ENCODE peak calls at places on chromosomes 1 and 21, in five cellular contexts. B is NCI-H524, W is kidney, Q is smooth muscle cell of the brain vasculature, H is NCI-H345. A is an unnamed sample.

GRCh38 chr1:23132033-23132432 is 36.6 kb downstream of the LUZP1 start:
- DNase-seq in H (no peak), Q (no peak), B (no peak), W (no peak), A (no peak)

GRCh38 chr1:107648071-107648470 is 316.9 kb downstream of the VAV3 start:
- DNase-seq in B (no peak), H (no peak), Q (no peak), W (no peak), A (no peak)

GRCh38 chr1:2385606-2386280 is 5.6 kb downstream of the MORN1 start:
- DNase-seq in H (no peak), W (peak), Q (no peak), B (peak), A (no peak)

GRCh38 chr21:36589352-36589971 is 109.5 kb upstream of the SIM2 start:
- DNase-seq in B (peak), Q (no peak), H (peak), W (peak), A (no peak)

GRCh38 chr1:224632921-224633321 is 16.8 kb downstream of the CNIH3 start:
- DNase-seq in H (no peak), W (no peak), B (no peak), Q (no peak), A (no peak)

GRCh38 chr1:156214024-156214748 is 1.4 kb downstream of the PMF1 start:
- DNase-seq in Q (no peak), B (no peak), W (no peak), H (peak), A (no peak)

GRCh38 chr21:17590443-17590842 is 22.3 kb downstream of the BTG3 start:
- DNase-seq in Q (no peak), W (no peak), B (no peak), H (no peak), A (no peak)

GRCh38 chr1:61427516-61427915 is 297.4 kb downstream of the TM2D1 start:
- DNase-seq in B (peak), W (no peak), Q (no peak), H (no peak), A (no peak)

GRCh38 chr1:185654199-185654951 is 79.8 kb upstream of the HMCN1 start:
- DNase-seq in H (no peak), B (no peak), W (no peak), Q (no peak), A (no peak)

GRCh38 chr1:12708956-12709555 is 6.9 kb upstream of the AADACL3 start:
- DNase-seq in B (no peak), Q (no peak), W (no peak), H (no peak), A (no peak)

GRCh38 chr1:167676205-167676915 is 45.4 kb upstream of the MPZL1 start:
- DNase-seq in Q (no peak), H (peak), B (no peak), W (no peak), A (no peak)

GRCh38 chr1:31830511-31830910 is 14.7 kb upstream of the SPOCD1 start:
- DNase-seq in Q (no peak), W (no peak), H (no peak), B (no peak), A (peak)

GRCh38 chr1:21587602-21587953 is 78.4 kb downstream of the ALPL start:
- DNase-seq in B (peak), H (no peak), W (no peak), Q (no peak), A (no peak)

GRCh38 chr1:77989762-77990161 is 10.9 kb upstream of the FUBP1 start:
- DNase-seq in W (no peak), Q (no peak), H (no peak), B (no peak), A (no peak)

GRCh38 chr1:206110820-206111219 is 6.4 kb downstream of the AVPR1B start:
- DNase-seq in H (no peak), W (no peak), Q (no peak), B (no peak), A (no peak)

GRCh38 chr1:233710031-233710430 is 96.1 kb downstream of the KCNK1 start:
- DNase-seq in W (no peak), H (no peak), B (no peak), Q (no peak), A (no peak)

GRCh38 chr1:66752671-66753371 is 562 bp downstream of the DYNLT5 start:
- DNase-seq in Q (no peak), W (no peak), H (no peak), B (no peak), A (no peak)

GRCh38 chr1:165289556-165289955 is 67.0 kb downstream of the LMX1A start:
- DNase-seq in W (no peak), B (peak), Q (no peak), H (peak), A (no peak)

GRCh38 chr1:217506878-217507277 is 124.0 kb downstream of the GPATCH2 start:
- DNase-seq in H (no peak), Q (no peak), B (no peak), W (no peak), A (no peak)

GRCh38 chr1:95506736-95507404 is 272.9 kb downstream of the RWDD3 start:
- DNase-seq in W (no peak), Q (no peak), H (no peak), B (peak), A (no peak)